ENCODE peak calls at places on chromosomes 11 and 22, in eight cellular contexts. Q is IMR-90, D is heart left ventricle, C is Peyer's patch, K is uterus, P is testis, Z is K562, J is stomach. V is an unnamed sample.

GRCh38 chr11:119615003-119615878 is 113.8 kb downstream of the NECTIN1 start:
- DNase-seq in Q (peak), D (no peak), C (no peak), K (no peak), P (no peak), Z (no peak), J (no peak), V (no peak)

GRCh38 chr11:79676396-79676795 is 235.6 kb upstream of the TENM4 start:
- DNase-seq in Q (no peak), D (no peak), C (no peak), K (no peak), P (no peak), Z (no peak), J (no peak), V (no peak)

GRCh38 chr22:29149841-29150555 is 55.7 kb upstream of the EMID1 start:
- DNase-seq in Q (no peak), D (peak), C (peak), K (peak), P (peak), Z (no peak), J (no peak), V (no peak)

GRCh38 chr11:84780689-84781293 is 846.4 kb downstream of the DLG2 start:
- DNase-seq in Q (peak), D (no peak), C (no peak), K (no peak), P (no peak), Z (no peak), J (no peak), V (no peak)

GRCh38 chr11:93492464-93493251 is 50.5 kb downstream of the SMCO4 start:
- DNase-seq in Q (no peak), D (no peak), C (no peak), K (no peak), P (no peak), Z (no peak), J (no peak), V (no peak)

GRCh38 chr11:66607126-66607834 is 9.2 kb upstream of the RBM14 start:
- DNase-seq in Q (peak), D (peak), C (peak), K (peak), P (peak), Z (no peak), J (peak), V (peak)

GRCh38 chr11:126824035-126824607 is 176.4 kb downstream of the KIRREL3 start:
- DNase-seq in Q (no peak), D (no peak), C (no peak), K (no peak), P (no peak), Z (no peak), J (no peak), V (no peak)

GRCh38 chr11:15204766-15205165 is 90.0 kb downstream of the INSC start:
- DNase-seq in Q (no peak), D (no peak), C (no peak), K (no peak), P (no peak), Z (no peak), J (no peak), V (no peak)

GRCh38 chr11:117724104-117724503 is 72.9 kb downstream of the DSCAML1 start:
- DNase-seq in Q (no peak), D (no peak), C (no peak), K (no peak), P (no peak), Z (no peak), J (no peak), V (no peak)

GRCh38 chr11:105906517-105906916 is 115.5 kb downstream of the MSANTD4 start:
- DNase-seq in Q (no peak), D (no peak), C (no peak), K (no peak), P (no peak), Z (no peak), J (no peak), V (no peak)

GRCh38 chr11:67197606-67198005 is 68.7 kb upstream of the GRK2 start:
- DNase-seq in Q (no peak), D (no peak), C (no peak), K (no peak), P (no peak), Z (no peak), J (no peak), V (no peak)

GRCh38 chr11:103920449-103920848 is 116.0 kb upstream of the DDI1 start:
- DNase-seq in Q (peak), D (no peak), C (no peak), K (no peak), P (no peak), Z (no peak), J (no peak), V (no peak)

GRCh38 chr11:86365566-86365965 is 9.1 kb upstream of the CCDC81 start:
- DNase-seq in Q (peak), D (no peak), C (no peak), K (no peak), P (no peak), Z (no peak), J (no peak), V (no peak)

GRCh38 chr22:20989323-20990138 is 7.4 kb downstream of the LZTR1 start:
- DNase-seq in Q (peak), D (no peak), C (no peak), K (no peak), P (peak), Z (no peak), J (no peak), V (no peak)

GRCh38 chr22:48492371-48493320 is 1335.0 kb downstream of the BRD1 start:
- DNase-seq in Q (peak), D (no peak), C (peak), K (peak), P (peak), Z (peak), J (peak), V (peak)

GRCh38 chr11:27227744-27228143 is 135.3 kb downstream of the CCDC34 start:
- DNase-seq in Q (no peak), D (no peak), C (no peak), K (no peak), P (no peak), Z (no peak), J (no peak), V (no peak)

GRCh38 chr22:37824674-37825641 is 1.8 kb downstream of the GALR3 start:
- DNase-seq in Q (no peak), D (no peak), C (no peak), K (no peak), P (peak), Z (no peak), J (no peak), V (peak)

GRCh38 chr22:38414009-38414395 is 41.0 kb downstream of the KCNJ4 start:
- DNase-seq in Q (no peak), D (no peak), C (peak), K (peak), P (peak), Z (no peak), J (no peak), V (no peak)

GRCh38 chr11:117643606-117644300 is 153.3 kb downstream of the DSCAML1 start:
- DNase-seq in Q (no peak), D (no peak), C (no peak), K (no peak), P (no peak), Z (no peak), J (no peak), V (no peak)

GRCh38 chr11:106271686-106272085 is 194.2 kb downstream of the AASDHPPT start:
- DNase-seq in Q (peak), D (no peak), C (no peak), K (no peak), P (no peak), Z (no peak), J (no peak), V (no peak)

GRCh38 chr11:118056806-118057205 is 20.1 kb upstream of the TMPRSS4 start:
- DNase-seq in Q (no peak), D (no peak), C (peak), K (no peak), P (peak), Z (no peak), J (no peak), V (no peak)

DNA sequence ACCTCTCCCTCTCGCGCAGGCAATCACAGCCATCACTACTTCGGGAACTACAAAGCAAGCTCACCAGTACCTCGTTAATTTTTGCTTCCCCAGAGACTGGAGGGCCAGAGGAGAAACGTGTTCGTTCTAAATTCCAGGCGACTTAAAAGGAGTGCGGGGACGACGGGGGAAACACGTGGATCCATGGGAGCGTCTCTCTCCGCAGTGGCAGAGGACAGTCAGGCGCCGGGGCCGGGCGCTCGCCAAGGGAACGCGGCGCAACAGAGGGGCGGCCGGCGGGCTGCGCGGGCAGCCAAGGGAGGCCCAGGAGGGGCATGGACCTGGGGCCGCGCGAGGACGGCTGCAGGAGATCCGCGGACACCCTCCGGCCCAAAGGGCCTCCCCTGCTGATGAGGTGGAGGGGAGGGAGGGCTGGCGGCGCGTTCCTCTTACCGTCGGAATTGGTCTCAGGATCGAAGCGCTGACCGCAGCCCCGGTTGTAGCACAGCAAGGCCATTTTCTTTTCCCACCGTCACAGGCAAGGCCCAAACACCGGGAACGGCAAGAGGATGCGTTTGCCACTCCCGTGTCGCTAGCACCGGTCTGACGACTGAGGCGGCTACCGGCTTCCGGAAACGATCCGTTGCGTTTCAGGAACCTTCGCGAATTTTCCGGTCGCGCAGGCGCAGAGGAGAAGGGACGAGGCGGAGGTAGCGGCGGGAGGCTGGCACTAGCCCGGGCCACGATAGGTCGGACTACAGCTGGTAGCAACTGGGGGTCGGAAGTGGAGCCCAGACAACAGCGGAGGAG is at the start of gene CHORDC1:
- DNase-seq in Q (peak), D (peak), C (peak), K (peak), P (peak), Z (peak), J (peak), V (peak)
- TF ChIP-seq POLR2A in Q (peak), D (peak), C (peak), K (peak), P (peak), Z (peak), J (no peak), V (peak)

GRCh38 chr11:108196901-108197300 is 25.5 kb downstream of the NPAT start:
- DNase-seq in Q (no peak), D (no peak), C (no peak), K (no peak), P (no peak), Z (no peak), J (no peak), V (no peak)

GRCh38 chr11:108198833-108199232 is 23.6 kb downstream of the NPAT start:
- DNase-seq in Q (no peak), D (no peak), C (no peak), K (no peak), P (peak), Z (no peak), J (peak), V (no peak)

GRCh38 chr11:108203075-108203474 is 19.4 kb downstream of the NPAT start:
- DNase-seq in Q (no peak), D (no peak), C (no peak), K (no peak), P (no peak), Z (no peak), J (no peak), V (no peak)

GRCh38 chr11:108197351-108197750 is 25.1 kb downstream of the NPAT start:
- DNase-seq in Q (no peak), D (no peak), C (no peak), K (no peak), P (no peak), Z (no peak), J (no peak), V (no peak)

DNA sequence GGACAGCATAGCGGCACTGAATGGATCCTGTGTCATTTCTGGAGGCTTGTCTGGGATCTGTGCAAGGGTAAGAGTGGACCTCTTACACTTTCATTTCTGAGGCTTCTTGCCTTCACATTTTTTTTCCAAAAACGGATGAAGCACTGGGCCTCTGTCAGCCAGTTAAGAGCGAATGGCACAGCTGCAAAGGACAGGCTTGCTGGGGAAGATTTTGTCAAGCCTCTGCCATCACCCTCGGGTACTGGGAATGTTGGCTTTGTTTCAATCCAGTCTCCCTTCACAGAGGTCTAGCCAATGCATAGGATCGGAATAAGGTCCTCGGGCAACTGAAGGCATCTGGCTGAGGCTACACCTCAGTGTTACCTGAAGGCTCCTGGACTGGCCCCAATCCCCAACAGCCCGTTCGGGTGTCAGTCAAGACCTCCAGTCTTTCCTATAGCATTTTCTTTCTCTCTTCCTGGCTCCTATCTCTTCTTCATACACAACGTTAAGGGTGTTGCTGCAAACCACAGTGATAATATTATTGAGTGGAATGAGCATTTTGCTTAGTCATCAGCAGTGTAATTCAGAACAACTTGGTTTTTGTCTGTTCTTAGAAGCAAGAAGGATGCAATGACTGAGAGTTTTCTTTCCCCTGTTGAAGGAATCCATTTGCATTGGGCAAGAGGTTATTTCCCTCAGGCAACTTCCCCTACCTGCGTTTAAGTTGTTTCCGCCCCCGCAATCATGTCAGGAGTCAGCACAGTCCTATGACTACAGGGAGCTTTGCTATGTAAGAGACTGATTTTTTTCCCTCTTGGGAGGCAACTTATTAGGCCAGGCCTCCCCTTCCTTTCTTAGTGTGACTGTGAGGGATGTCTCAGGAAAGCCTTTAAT is 22.8 kb downstream of the NPAT start:
- DNase-seq in Q (peak), D (no peak), C (peak), K (no peak), P (no peak), Z (peak), J (no peak), V (peak)
- TF ChIP-seq POLR2A in Q (no peak), D (no peak), C (no peak), K (no peak), P (no peak), Z (no peak), J (no peak), V (peak)

GRCh38 chr11:100010393-100010792 is 676.7 kb upstream of the ARHGAP42 start:
- DNase-seq in Q (no peak), D (no peak), C (no peak), K (no peak), P (no peak), Z (no peak), J (no peak), V (peak)
- TF ChIP-seq POLR2A in Q (no peak), D (no peak), C (no peak), K (no peak), P (no peak), Z (no peak), J (no peak), V (no peak)

DNA sequence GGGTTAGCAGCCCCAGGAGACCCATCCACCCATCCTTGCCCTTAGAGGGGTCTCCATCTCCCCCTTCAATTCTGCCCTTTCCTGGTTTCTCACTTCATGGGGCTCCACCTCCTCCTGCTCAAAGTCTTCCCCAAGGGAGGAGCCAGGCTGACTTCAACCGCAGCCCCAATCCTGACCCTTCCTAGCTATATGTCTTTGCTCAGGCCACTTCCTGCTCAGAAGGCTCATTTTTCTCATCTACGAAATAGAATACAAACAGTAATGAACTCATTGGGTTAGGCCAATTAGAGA is 24.5 kb downstream of the POU2AF1 start:
- DNase-seq in Q (no peak), D (no peak), C (no peak), K (no peak), P (no peak), Z (no peak), J (no peak), V (no peak)
- TF ChIP-seq POLR2A in Q (no peak), D (no peak), C (no peak), K (no peak), P (no peak), Z (no peak), J (no peak), V (no peak)

GRCh38 chr22:43544282-43544673 is 132.5 kb downstream of the MPPED1 start:
- DNase-seq in Q (no peak), D (no peak), C (peak), K (no peak), P (no peak), Z (no peak), J (no peak), V (no peak)
- TF ChIP-seq POLR2A in Q (no peak), D (no peak), C (no peak), K (no peak), P (no peak), Z (no peak), J (no peak), V (no peak)

V was measured in erythroblast.